ENCODE peak calls at places on chromosome 1, in six cellular contexts. One of them, this sample, is unnamed.

GRCh38 chr1:21258331-21259134 is 31.7 kb downstream of the ECE1 start:
- DNase-seq in activated CD4-positive, alpha-beta T cell treated with anti-CD3 and anti-CD28 coated beads, Interleukin-2, amount 50 U/mL, for 48 hours: peak
- DNase-seq in fibroblast of lung: no peak
- DNase-seq in left ventricle myocardium superior: no peak
- DNase-seq in naive thymus-derived CD4-positive, alpha-beta T cell: no peak
- DNase-seq in iris pigment epithelial cell: no peak
- DNase-seq in this sample: no peak

GRCh38 chr1:118986839-118987430 is 1.2 kb downstream of the TBX15 start:
- DNase-seq in naive thymus-derived CD4-positive, alpha-beta T cell: no peak
- DNase-seq in fibroblast of lung: no peak
- DNase-seq in iris pigment epithelial cell: no peak
- DNase-seq in activated CD4-positive, alpha-beta T cell treated with anti-CD3 and anti-CD28 coated beads, Interleukin-2, amount 50 U/mL, for 48 hours: no peak
- DNase-seq in left ventricle myocardium superior: peak
- DNase-seq in this sample: no peak

GRCh38 chr1:32474954-32475353 is 10.1 kb downstream of the ZBTB8B start:
- DNase-seq in activated CD4-positive, alpha-beta T cell treated with anti-CD3 and anti-CD28 coated beads, Interleukin-2, amount 50 U/mL, for 48 hours: no peak
- DNase-seq in naive thymus-derived CD4-positive, alpha-beta T cell: no peak
- DNase-seq in iris pigment epithelial cell: no peak
- DNase-seq in left ventricle myocardium superior: no peak
- DNase-seq in fibroblast of lung: no peak
- DNase-seq in this sample: no peak

GRCh38 chr1:245485996-245486395 is 331.2 kb downstream of the KIF26B start:
- DNase-seq in naive thymus-derived CD4-positive, alpha-beta T cell: no peak
- DNase-seq in left ventricle myocardium superior: no peak
- DNase-seq in fibroblast of lung: peak
- DNase-seq in activated CD4-positive, alpha-beta T cell treated with anti-CD3 and anti-CD28 coated beads, Interleukin-2, amount 50 U/mL, for 48 hours: no peak
- DNase-seq in iris pigment epithelial cell: no peak
- DNase-seq in this sample: no peak

GRCh38 chr1:58883037-58883887 is 99.4 kb upstream of the JUN start:
- DNase-seq in activated CD4-positive, alpha-beta T cell treated with anti-CD3 and anti-CD28 coated beads, Interleukin-2, amount 50 U/mL, for 48 hours: no peak
- DNase-seq in iris pigment epithelial cell: peak
- DNase-seq in fibroblast of lung: peak
- DNase-seq in left ventricle myocardium superior: peak
- DNase-seq in naive thymus-derived CD4-positive, alpha-beta T cell: no peak
- DNase-seq in this sample: peak

GRCh38 chr1:158067651-158068050 is 74.2 kb downstream of the KIRREL1 start:
- DNase-seq in activated CD4-positive, alpha-beta T cell treated with anti-CD3 and anti-CD28 coated beads, Interleukin-2, amount 50 U/mL, for 48 hours: no peak
- DNase-seq in fibroblast of lung: peak
- DNase-seq in iris pigment epithelial cell: peak
- DNase-seq in naive thymus-derived CD4-positive, alpha-beta T cell: no peak
- DNase-seq in left ventricle myocardium superior: peak
- DNase-seq in this sample: peak

GRCh38 chr1:58041621-58042020 is 504.9 kb downstream of the OMA1 start:
- DNase-seq in iris pigment epithelial cell: no peak
- DNase-seq in activated CD4-positive, alpha-beta T cell treated with anti-CD3 and anti-CD28 coated beads, Interleukin-2, amount 50 U/mL, for 48 hours: no peak
- DNase-seq in left ventricle myocardium superior: no peak
- DNase-seq in naive thymus-derived CD4-positive, alpha-beta T cell: no peak
- DNase-seq in fibroblast of lung: no peak
- DNase-seq in this sample: no peak

GRCh38 chr1:171913385-171913784 is 72.1 kb downstream of the DNM3 start:
- DNase-seq in fibroblast of lung: peak
- DNase-seq in naive thymus-derived CD4-positive, alpha-beta T cell: no peak
- DNase-seq in left ventricle myocardium superior: no peak
- DNase-seq in iris pigment epithelial cell: no peak
- DNase-seq in activated CD4-positive, alpha-beta T cell treated with anti-CD3 and anti-CD28 coated beads, Interleukin-2, amount 50 U/mL, for 48 hours: no peak
- DNase-seq in this sample: peak

GRCh38 chr1:175981128-175981527 is 226.0 kb downstream of the COP1 start:
- DNase-seq in naive thymus-derived CD4-positive, alpha-beta T cell: no peak
- DNase-seq in left ventricle myocardium superior: no peak
- DNase-seq in iris pigment epithelial cell: no peak
- DNase-seq in fibroblast of lung: no peak
- DNase-seq in activated CD4-positive, alpha-beta T cell treated with anti-CD3 and anti-CD28 coated beads, Interleukin-2, amount 50 U/mL, for 48 hours: no peak
- DNase-seq in this sample: no peak

GRCh38 chr1:198967566-198967965 is 328.7 kb downstream of the PTPRC start:
- DNase-seq in fibroblast of lung: peak
- DNase-seq in naive thymus-derived CD4-positive, alpha-beta T cell: no peak
- DNase-seq in activated CD4-positive, alpha-beta T cell treated with anti-CD3 and anti-CD28 coated beads, Interleukin-2, amount 50 U/mL, for 48 hours: no peak
- DNase-seq in left ventricle myocardium superior: no peak
- DNase-seq in iris pigment epithelial cell: no peak
- DNase-seq in this sample: no peak

GRCh38 chr1:76668046-76668445 is 199.2 kb upstream of the ST6GALNAC5 start:
- DNase-seq in iris pigment epithelial cell: no peak
- DNase-seq in naive thymus-derived CD4-positive, alpha-beta T cell: no peak
- DNase-seq in activated CD4-positive, alpha-beta T cell treated with anti-CD3 and anti-CD28 coated beads, Interleukin-2, amount 50 U/mL, for 48 hours: no peak
- DNase-seq in left ventricle myocardium superior: no peak
- DNase-seq in fibroblast of lung: peak
- DNase-seq in this sample: no peak

This sample was measured in fibroblast of pulmonary artery.